ENCODE peak calls at places on chromosomes 12 and 14, in eight cellular contexts. S is ELR, X is hypothalamus, O is H54, D is left cardiac atrium, H is iPS-NIHi11, L is tibial artery, U is T-helper 22 cell. F is an unnamed sample.

GRCh38 chr14:76426161-76426696 is 50.3 kb downstream of the ESRRB start:
- DNase-seq in S (peak), X (no peak), O (no peak), D (no peak), H (no peak), L (no peak), U (no peak), F (no peak)

GRCh38 chr14:93232159-93232558 is 25.1 kb downstream of the UBR7 start:
- DNase-seq in S (no peak), X (no peak), O (no peak), D (no peak), H (peak), L (no peak), U (no peak), F (no peak)

GRCh38 chr12:11836282-11836963 is 186.9 kb downstream of the ETV6 start:
- DNase-seq in S (no peak), X (peak), O (no peak), D (no peak), H (no peak), L (no peak), U (no peak), F (no peak)

GRCh38 chr12:14396071-14396470 is 30.6 kb downstream of the ATF7IP start:
- DNase-seq in S (no peak), X (no peak), O (no peak), D (no peak), H (no peak), L (no peak), U (no peak), F (no peak)

GRCh38 chr12:50265770-50266524 is 17.4 kb downstream of the LIMA1 start:
- DNase-seq in S (no peak), X (no peak), O (no peak), D (no peak), H (no peak), L (no peak), U (no peak), F (no peak)

GRCh38 chr12:67969134-67969782 is 20.0 kb upstream of the IFNG-AS1 start:
- DNase-seq in S (no peak), X (no peak), O (no peak), D (no peak), H (no peak), L (no peak), U (no peak), F (no peak)

GRCh38 chr14:91861091-91861490 is 6.2 kb downstream of the TC2N start:
- DNase-seq in S (no peak), X (no peak), O (no peak), D (no peak), H (no peak), L (no peak), U (no peak), F (no peak)

GRCh38 chr12:109726106-109726497 is 12.5 kb downstream of the FAM222A start:
- DNase-seq in S (no peak), X (no peak), O (no peak), D (peak), H (no peak), L (no peak), U (no peak), F (no peak)

GRCh38 chr14:88825078-88825458 is 617 bp downstream of the TTC8 start:
- DNase-seq in S (peak), X (no peak), O (no peak), D (no peak), H (no peak), L (no peak), U (no peak), F (no peak)

GRCh38 chr12:15834575-15834974 is 45.4 kb upstream of the EPS8 start:
- DNase-seq in S (no peak), X (no peak), O (no peak), D (no peak), H (no peak), L (no peak), U (no peak), F (no peak)

GRCh38 chr12:120229071-120229582 is 28.2 kb upstream of the RPLP0 start:
- DNase-seq in S (no peak), X (no peak), O (no peak), D (no peak), H (no peak), L (no peak), U (no peak), F (no peak)

GRCh38 chr12:122730215-122731014 is at the start of gene HCAR1:
- DNase-seq in S (no peak), X (no peak), O (no peak), D (no peak), H (no peak), L (no peak), U (no peak), F (peak)

GRCh38 chr14:100601064-100601463 is 13.8 kb upstream of the BEGAIN start:
- DNase-seq in S (no peak), X (no peak), O (no peak), D (no peak), H (no peak), L (no peak), U (no peak), F (no peak)

GRCh38 chr12:27081668-27082091 is 698 bp downstream of the C12orf71 start:
- DNase-seq in S (peak), X (no peak), O (no peak), D (peak), H (peak), L (no peak), U (no peak), F (peak)

GRCh38 chr14:34649344-34649743 is 19.4 kb upstream of the SNX6 start:
- DNase-seq in S (peak), X (no peak), O (peak), D (no peak), H (no peak), L (no peak), U (no peak), F (no peak)

GRCh38 chr14:35355981-35356839 is 48.3 kb downstream of the NFKBIA start:
- DNase-seq in S (no peak), X (no peak), O (no peak), D (no peak), H (no peak), L (no peak), U (no peak), F (no peak)

GRCh38 chr14:64705406-64706118 is 1.3 kb downstream of the PLEKHG3 start:
- DNase-seq in S (peak), X (no peak), O (no peak), D (no peak), H (no peak), L (peak), U (peak), F (peak)

GRCh38 chr12:65595016-65595560 is 229.2 kb upstream of the HMGA2 start:
- DNase-seq in S (no peak), X (no peak), O (no peak), D (no peak), H (peak), L (no peak), U (no peak), F (no peak)

GRCh38 chr14:50667491-50668007 is 557 bp downstream of the SAV1 start:
- DNase-seq in S (no peak), X (no peak), O (no peak), D (no peak), H (peak), L (no peak), U (no peak), F (no peak)

GRCh38 chr12:59131462-59131861 is 211.2 kb upstream of the LRIG3 start:
- DNase-seq in S (no peak), X (no peak), O (no peak), D (no peak), H (peak), L (no peak), U (no peak), F (peak)

GRCh38 chr14:54738009-54738408 is 164.6 kb downstream of the GCH1 start:
- DNase-seq in S (no peak), X (no peak), O (no peak), D (no peak), H (no peak), L (no peak), U (no peak), F (no peak)

GRCh38 chr12:45654002-45654401 is 75.5 kb upstream of the ARID2 start:
- DNase-seq in S (no peak), X (no peak), O (no peak), D (no peak), H (no peak), L (no peak), U (no peak), F (no peak)

GRCh38 chr12:129903956-129904769 is at the start of gene TMEM132D:
- DNase-seq in S (no peak), X (no peak), O (no peak), D (no peak), H (peak), L (no peak), U (no peak), F (peak)

GRCh38 chr14:75303415-75303814 is 24.8 kb downstream of the FOS start:
- DNase-seq in S (peak), X (no peak), O (no peak), D (peak), H (peak), L (peak), U (no peak), F (peak)

GRCh38 chr14:54881235-54881760 is 21.3 kb downstream of the GCH1 start:
- DNase-seq in S (peak), X (no peak), O (no peak), D (no peak), H (no peak), L (no peak), U (no peak), F (no peak)

GRCh38 chr12:56158926-56159461 is 835 bp downstream of the MYL6 start:
- DNase-seq in S (peak), X (no peak), O (no peak), D (peak), H (peak), L (peak), U (no peak), F (peak)

GRCh38 chr12:2963154-2963759 is 4.1 kb downstream of the TEAD4 start:
- DNase-seq in S (no peak), X (no peak), O (no peak), D (peak), H (peak), L (no peak), U (no peak), F (peak)

GRCh38 chr14:77051101-77051500 is 22.6 kb upstream of the IRF2BPL start:
- DNase-seq in S (no peak), X (peak), O (no peak), D (peak), H (no peak), L (peak), U (no peak), F (no peak)

GRCh38 chr12:80116735-80117134 is 17.4 kb downstream of the OTOGL start:
- DNase-seq in S (no peak), X (no peak), O (no peak), D (no peak), H (no peak), L (no peak), U (no peak), F (no peak)

GRCh38 chr14:101708853-101709532 is 52.5 kb upstream of the PPP2R5C start:
- DNase-seq in S (no peak), X (no peak), O (no peak), D (no peak), H (no peak), L (no peak), U (no peak), F (no peak)

GRCh38 chr12:121858662-121859572 is at the start of gene HPD:
- DNase-seq in S (peak), X (no peak), O (peak), D (peak), H (peak), L (peak), U (no peak), F (peak)

GRCh38 chr14:32450919-32451675 is 122.0 kb downstream of the AKAP6 start:
- DNase-seq in S (no peak), X (no peak), O (no peak), D (no peak), H (no peak), L (no peak), U (no peak), F (no peak)

GRCh38 chr12:52356031-52356761 is 11.1 kb downstream of the KRT85 start:
- DNase-seq in S (no peak), X (no peak), O (no peak), D (no peak), H (no peak), L (no peak), U (no peak), F (no peak)

GRCh38 chr12:131091413-131091975 is 137.8 kb downstream of the ADGRD1 start:
- DNase-seq in S (no peak), X (no peak), O (no peak), D (no peak), H (no peak), L (no peak), U (no peak), F (no peak)

GRCh38 chr12:110501378-110501721 is 561 bp downstream of the VPS29 start:
- DNase-seq in S (peak), X (no peak), O (peak), D (peak), H (no peak), L (peak), U (no peak), F (peak)

GRCh38 chr14:64118892-64119291 is 175.3 kb downstream of the ESR2 start:
- DNase-seq in S (no peak), X (no peak), O (no peak), D (no peak), H (no peak), L (no peak), U (no peak), F (no peak)